ENCODE peak calls at places on chromosomes 12 and 14, in five cellular contexts. D is heart left ventricle, Z is thoracic aorta, O is breast epithelium, I is esophagus squamous epithelium. A is an unnamed sample. For H3K4me1, the result is how much of the 10 kb centered on the place peaks cover.

GRCh38 chr12:6839482-6840201 is 1.1 kb upstream of the GNB3 start:
- DNase-seq in I (no peak), D (no peak), O (no peak), Z (no peak), A (no peak)

GRCh38 chr14:72607386-72608125 is 286.3 kb downstream of the DPF3 start:
- DNase-seq in Z (no peak), O (no peak), D (no peak), I (no peak), A (no peak)

GRCh38 chr12:132560421-132560830 is 50.0 kb downstream of the LRCOL1 start:
- DNase-seq in I (no peak), Z (no peak), O (no peak), D (no peak), A (no peak)

GRCh38 chr12:91722072-91722471 is 423.6 kb downstream of the BTG1 start:
- DNase-seq in Z (no peak), I (no peak), O (no peak), D (no peak), A (no peak)

GRCh38 chr12:121793501-121793835 is at the start of gene RHOF:
- DNase-seq in D (peak), I (no peak), Z (no peak), O (no peak), A (peak)

GRCh38 chr14:78010688-78011087 is 159.5 kb upstream of the NRXN3 start:
- DNase-seq in I (no peak), D (no peak), Z (no peak), O (no peak), A (no peak)

GRCh38 chr12:104190151-104190550 is 25.4 kb upstream of the TXNRD1 start:
- DNase-seq in Z (no peak), I (no peak), D (no peak), O (no peak), A (no peak)

GRCh38 chr12:62581288-62582064 is 114.8 kb downstream of the MON2 start:
- DNase-seq in I (no peak), O (no peak), Z (no peak), D (peak), A (no peak)

GRCh38 chr12:124470806-124471205 is 96.6 kb downstream of the NCOR2 start:
- DNase-seq in I (no peak), O (no peak), Z (no peak), D (peak), A (no peak)

GRCh38 chr14:73227812-73228781 is 9.2 kb upstream of the PAPLN start:
- DNase-seq in Z (no peak), D (peak), I (no peak), O (no peak), A (peak)

GRCh38 chr12:67091204-67091603 is 178.0 kb upstream of the CAND1 start:
- DNase-seq in Z (no peak), D (no peak), I (no peak), O (no peak), A (no peak)

DNA sequence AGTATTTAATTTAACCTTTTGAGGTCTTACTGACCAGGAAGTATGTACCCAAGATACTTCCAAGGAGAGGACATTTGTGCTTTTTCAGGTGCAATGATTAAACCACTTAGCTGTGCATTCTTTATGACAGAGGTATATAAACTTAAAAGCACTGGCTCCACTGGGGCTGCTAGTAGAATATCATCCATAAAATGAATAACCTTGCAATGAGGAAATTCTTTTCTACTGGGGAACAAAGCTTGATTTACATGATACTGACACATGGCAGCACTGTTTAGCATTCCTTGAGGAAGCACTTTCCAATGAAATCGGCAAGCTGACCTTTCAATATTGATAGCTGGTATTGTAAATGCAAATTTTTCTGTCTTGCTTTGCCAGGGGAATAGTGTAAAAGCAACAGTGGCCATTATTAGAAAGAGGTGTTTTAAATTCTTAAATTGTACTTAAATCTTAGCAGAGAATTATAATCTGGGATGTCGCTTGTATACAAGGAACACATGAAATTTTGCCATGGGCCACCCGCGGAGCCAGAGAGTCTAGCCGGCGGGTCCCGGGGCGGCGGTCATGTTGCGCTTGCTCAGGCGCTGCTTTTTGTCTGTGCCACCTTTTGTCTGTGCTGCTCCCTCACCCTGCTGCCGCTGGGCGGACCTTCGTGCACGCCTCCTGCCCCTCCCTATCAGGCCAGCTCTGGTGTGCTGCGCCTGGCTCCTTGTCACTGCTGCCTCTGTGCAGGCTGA is 20.9 kb upstream of the BLTP3B start:
- DNase-seq in O (peak), D (peak), I (peak), Z (peak), A (peak)
- TF ChIP-seq CTCF in O (no peak), D (no peak), I (no peak), Z (peak), A (peak)

GRCh38 chr12:1591029-1591428 is 3.4 kb downstream of the FBXL14 start:
- DNase-seq in D (no peak), Z (no peak), O (no peak), I (no peak), A (no peak)
- H3K4me3 ChIP-seq in D (peak), Z (peak), O (peak), I (peak), A (peak)

GRCh38 chr14:57405562-57405961 is 15.2 kb downstream of the NAA30 start:
- DNase-seq in I (no peak), O (no peak), D (no peak), Z (no peak), A (no peak)

GRCh38 chr14:57412341-57412740 is 22.0 kb downstream of the NAA30 start:
- DNase-seq in I (no peak), D (no peak), Z (no peak), O (no peak), A (no peak)

GRCh38 chr14:57408037-57408436 is 17.7 kb downstream of the NAA30 start:
- DNase-seq in D (no peak), Z (no peak), I (no peak), O (no peak), A (no peak)

GRCh38 chr14:57403521-57403864 is 13.1 kb downstream of the NAA30 start:
- DNase-seq in D (no peak), I (no peak), Z (no peak), O (no peak), A (no peak)

DNA sequence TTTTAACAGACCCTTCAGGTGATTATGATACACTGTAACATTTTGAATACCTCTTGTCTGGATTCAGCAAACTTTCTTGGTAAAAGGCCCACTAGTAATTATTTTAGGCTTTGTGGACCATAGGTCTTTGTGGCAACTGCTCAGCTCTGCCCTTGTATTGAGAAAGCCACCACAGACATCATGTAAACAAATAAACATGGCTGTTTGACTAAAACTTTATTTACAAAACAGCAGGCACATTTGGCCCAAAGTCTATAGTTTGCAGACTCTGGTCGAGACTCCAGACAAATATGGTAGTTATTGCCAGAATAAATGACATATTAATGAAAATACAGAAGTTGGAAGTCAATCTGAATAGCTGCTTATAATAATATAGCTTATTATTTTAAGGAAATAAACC is 18.2 kb downstream of the NAA30 start:
- DNase-seq in D (no peak), Z (no peak), I (no peak), O (no peak), A (no peak)
- H3K4me1 ChIP-seq in D (under half), Z (under half), I (under half), O (under half), A (under half)

DNA sequence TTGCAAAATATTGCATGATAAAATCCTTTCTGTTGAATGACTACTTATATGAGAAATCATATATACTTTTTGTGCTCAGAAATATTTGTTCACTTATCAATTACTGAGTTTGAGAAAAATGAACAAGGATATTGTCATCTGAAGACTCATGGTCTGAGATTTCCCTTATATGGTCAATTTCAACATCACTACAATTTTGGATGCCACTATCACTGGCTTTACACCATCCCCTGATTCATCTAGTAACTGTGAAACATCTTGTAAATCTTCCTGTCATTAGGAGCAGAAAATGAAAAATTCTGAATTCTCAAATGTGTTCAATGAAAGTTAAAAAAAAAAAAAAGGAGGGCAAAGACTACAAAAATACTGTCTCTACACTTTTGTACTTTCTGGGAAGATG is 21.8 kb upstream of the GXYLT1 start:
- DNase-seq in Z (no peak), I (no peak), O (no peak), D (no peak), A (no peak)
- TF ChIP-seq CTCF in Z (no peak), I (no peak), O (no peak), D (no peak), A (no peak)

GRCh38 chr14:52328286-52328685 is 14.2 kb downstream of the PTGER2 start:
- DNase-seq in Z (no peak), I (no peak), O (no peak), D (no peak), A (no peak)
- H3K4me3 ChIP-seq in Z (no peak), I (no peak), O (no peak), D (no peak), A (no peak)

GRCh38 chr12:79426121-79426520 is 264.6 kb downstream of the PAWR start:
- DNase-seq in I (no peak), Z (no peak), O (no peak), D (no peak), A (no peak)

GRCh38 chr12:79422060-79422812 is 268.5 kb downstream of the PAWR start:
- DNase-seq in I (no peak), D (no peak), Z (no peak), O (no peak), A (no peak)

GRCh38 chr12:79424109-79424721 is 266.5 kb downstream of the PAWR start:
- DNase-seq in D (no peak), I (no peak), O (no peak), Z (no peak), A (no peak)

GRCh38 chr12:79421236-79421740 is 269.5 kb downstream of the PAWR start:
- DNase-seq in O (no peak), Z (no peak), D (no peak), I (no peak), A (no peak)

GRCh38 chr12:79423560-79423959 is 267.2 kb downstream of the PAWR start:
- DNase-seq in Z (no peak), D (no peak), O (no peak), I (no peak), A (no peak)
- H3K4me1 ChIP-seq in Z (half or more), D (under half), O (under half), I (half or more), A (under half)

GRCh38 chr12:47870175-47870781 is 34.5 kb downstream of the VDR start:
- DNase-seq in O (no peak), I (no peak), Z (peak), D (peak), A (peak)
- TF ChIP-seq CTCF in O (no peak), I (peak), Z (peak), D (peak), A (peak)

DNA sequence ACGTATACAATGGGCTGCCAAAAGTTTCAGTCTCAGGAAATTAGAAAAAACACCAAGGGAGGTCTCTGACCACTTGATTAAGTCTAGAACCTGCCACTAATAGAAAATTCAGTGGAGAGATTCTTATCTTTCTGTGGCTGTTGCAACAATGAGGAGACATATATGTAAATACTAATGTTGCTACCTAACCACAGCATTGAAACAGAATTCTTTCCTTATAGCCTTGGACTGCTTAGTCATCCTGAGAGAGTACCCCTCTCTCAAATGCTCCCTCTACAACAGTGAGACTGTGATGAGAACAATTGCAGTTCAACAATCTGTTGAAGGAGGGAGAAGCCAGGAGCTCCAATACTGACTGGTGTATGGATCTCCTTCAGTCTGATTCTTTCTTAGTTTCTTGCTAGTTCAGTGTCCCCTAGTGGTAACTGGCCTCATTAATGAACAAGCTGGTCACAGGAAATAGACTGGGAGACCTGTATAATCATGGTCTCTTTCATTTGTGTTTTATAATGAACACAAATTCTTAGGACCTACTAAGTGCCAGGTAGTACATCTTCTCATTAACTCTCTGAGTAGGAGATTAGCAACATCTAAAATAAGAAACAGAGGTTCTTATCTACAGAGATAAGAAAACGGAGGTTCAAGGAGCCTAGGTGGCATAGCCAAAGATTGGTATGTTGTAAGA is 164.5 kb downstream of the SLC38A4 start:
- DNase-seq in D (no peak), I (no peak), Z (no peak), O (no peak), A (peak)
- H3K4me3 ChIP-seq in D (no peak), I (no peak), Z (peak), O (no peak), A (no peak)

A was measured in BE2C.